ENCODE peak calls at places on chromosomes 1 and 21, in seven cellular contexts. E is psoas muscle, L is IMR-90, T is kidney epithelial cell, V is fibroblast of lung, U is suprapubic skin, C is AG09309. H is an unnamed sample.

GRCh38 chr1:186849824-186850223 is 21.1 kb downstream of the PLA2G4A start:
- DNase-seq in E (no peak), L (peak), T (no peak), V (no peak), U (no peak), C (no peak), H (no peak)

GRCh38 chr1:245197121-245197520 is 42.3 kb downstream of the KIF26B start:
- DNase-seq in E (no peak), L (no peak), T (no peak), V (no peak), U (no peak), C (no peak), H (no peak)

GRCh38 chr1:168285419-168285790 is 4.7 kb downstream of the TBX19 start:
- DNase-seq in E (no peak), L (no peak), T (peak), V (peak), U (no peak), C (no peak), H (no peak)

GRCh38 chr1:25701030-25701785 is 84.6 kb downstream of the MAN1C1 start:
- DNase-seq in E (no peak), L (no peak), T (no peak), V (no peak), U (peak), C (no peak), H (no peak)

GRCh38 chr1:85330206-85330605 is 53.8 kb upstream of the BCL10 start:
- DNase-seq in E (no peak), L (peak), T (peak), V (peak), U (no peak), C (peak), H (peak)

GRCh38 chr1:23419180-23419579 is 5.4 kb downstream of the TCEA3 start:
- DNase-seq in E (no peak), L (no peak), T (no peak), V (no peak), U (no peak), C (no peak), H (no peak)

GRCh38 chr21:40844935-40845334 is 2.0 kb downstream of the DSCAM start:
- DNase-seq in E (no peak), L (no peak), T (no peak), V (no peak), U (no peak), C (no peak), H (no peak)

GRCh38 chr1:11918779-11919519 is 7.3 kb downstream of the KIAA2013 start:
- DNase-seq in E (peak), L (peak), T (no peak), V (peak), U (no peak), C (peak), H (peak)

GRCh38 chr1:6445062-6445763 is 20.6 kb downstream of the ESPN start:
- DNase-seq in E (no peak), L (peak), T (no peak), V (peak), U (no peak), C (no peak), H (no peak)

GRCh38 chr1:108719654-108720435 is 7.1 kb downstream of the FNDC7 start:
- DNase-seq in E (no peak), L (peak), T (peak), V (peak), U (no peak), C (peak), H (peak)

GRCh38 chr1:85692730-85693314 is 15.4 kb downstream of the ZNHIT6 start:
- DNase-seq in E (no peak), L (peak), T (peak), V (peak), U (no peak), C (peak), H (peak)

GRCh38 chr1:52792002-52792401 is 50.6 kb upstream of the ZYG11A start:
- DNase-seq in E (no peak), L (peak), T (no peak), V (peak), U (no peak), C (no peak), H (no peak)

GRCh38 chr1:192869308-192869940 is 60.6 kb downstream of the RGS2 start:
- DNase-seq in E (no peak), L (no peak), T (no peak), V (no peak), U (no peak), C (no peak), H (no peak)

GRCh38 chr1:34419662-34420061 is 243.0 kb downstream of the C1orf94 start:
- DNase-seq in E (no peak), L (no peak), T (no peak), V (peak), U (no peak), C (peak), H (no peak)

GRCh38 chr21:37380349-37381323 is 14.1 kb downstream of the DYRK1A start:
- DNase-seq in E (no peak), L (no peak), T (no peak), V (no peak), U (no peak), C (no peak), H (no peak)

GRCh38 chr1:85601930-85602329 is 21.4 kb downstream of the CCN1 start:
- DNase-seq in E (no peak), L (no peak), T (no peak), V (no peak), U (no peak), C (no peak), H (no peak)

GRCh38 chr1:206029484-206029883 is 5.8 kb upstream of the CTSE start:
- DNase-seq in E (peak), L (peak), T (no peak), V (peak), U (no peak), C (no peak), H (peak)

GRCh38 chr1:9196129-9197040 is 38.2 kb upstream of the H6PD start:
- DNase-seq in E (peak), L (peak), T (no peak), V (peak), U (no peak), C (peak), H (peak)

DNA sequence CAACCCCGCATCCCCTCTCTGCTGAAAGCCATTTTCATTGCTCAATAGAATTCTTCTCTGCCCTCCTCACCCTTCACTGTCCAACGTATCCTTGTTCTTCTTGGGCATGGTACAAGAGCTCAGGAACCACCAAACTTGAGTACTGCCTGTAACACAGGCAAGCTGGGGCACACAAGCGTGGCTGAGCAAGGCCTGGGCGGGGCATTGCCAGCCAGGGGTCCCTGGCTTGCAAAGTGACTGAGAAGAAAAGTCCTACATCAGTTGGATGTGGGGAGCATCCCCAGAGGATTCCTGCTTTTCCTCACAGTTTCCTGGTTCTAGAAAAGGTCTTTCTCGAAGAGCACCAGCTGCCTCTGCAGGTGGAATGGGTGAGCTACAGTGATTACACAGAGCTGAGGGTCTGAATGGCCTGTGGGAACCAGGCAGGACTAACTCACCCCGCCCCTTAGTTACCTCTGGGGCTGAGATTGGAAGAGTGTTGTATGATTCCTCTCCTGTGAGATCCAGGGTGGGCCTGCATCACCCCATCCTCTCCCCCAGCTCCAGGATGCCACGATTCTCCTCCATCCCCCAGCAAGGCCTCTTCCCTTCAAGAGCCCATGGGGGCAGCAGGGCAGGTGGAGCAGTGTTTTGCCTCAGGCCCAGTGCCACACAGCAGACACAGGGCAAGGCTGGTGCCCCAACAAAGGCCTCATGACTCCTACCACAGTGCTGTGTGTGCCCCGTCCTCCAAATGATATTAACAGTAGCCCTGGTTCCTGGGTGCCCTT is 121.9 kb downstream of the MATN1 start:
- DNase-seq in E (no peak), L (no peak), T (no peak), V (no peak), U (no peak), C (no peak), H (no peak)
- TF ChIP-seq CTCF in E (no peak), L (no peak), T (no peak), V (no peak), U (no peak), C (peak), H (no peak)

GRCh38 chr1:68046885-68047658 is 3.4 kb downstream of the DIRAS3 start:
- DNase-seq in E (no peak), L (no peak), T (no peak), V (no peak), U (no peak), C (no peak), H (no peak)

GRCh38 chr1:68051475-68051874 is 1.0 kb upstream of the DIRAS3 start:
- DNase-seq in E (peak), L (peak), T (peak), V (peak), U (no peak), C (peak), H (peak)

GRCh38 chr1:68047659-68048026 is 2.8 kb downstream of the DIRAS3 start:
- DNase-seq in E (no peak), L (no peak), T (no peak), V (no peak), U (no peak), C (no peak), H (no peak)

GRCh38 chr1:68046423-68046822 is 4.0 kb downstream of the DIRAS3 start:
- DNase-seq in E (no peak), L (no peak), T (no peak), V (no peak), U (no peak), C (no peak), H (no peak)

GRCh38 chr1:68049941-68050878 is at the start of gene DIRAS3:
- DNase-seq in E (no peak), L (peak), T (no peak), V (peak), U (no peak), C (peak), H (peak)
- H3K4me3 ChIP-seq in E (peak), L (peak), T (peak), V (peak), U (peak), C (peak), H (peak)

GRCh38 chr1:236377832-236378535 is 16.1 kb upstream of the EDARADD start:
- DNase-seq in E (no peak), L (no peak), T (no peak), V (no peak), U (no peak), C (no peak), H (no peak)
- TF ChIP-seq CTCF in E (no peak), L (no peak), T (no peak), V (no peak), U (no peak), C (no peak), H (no peak)

DNA sequence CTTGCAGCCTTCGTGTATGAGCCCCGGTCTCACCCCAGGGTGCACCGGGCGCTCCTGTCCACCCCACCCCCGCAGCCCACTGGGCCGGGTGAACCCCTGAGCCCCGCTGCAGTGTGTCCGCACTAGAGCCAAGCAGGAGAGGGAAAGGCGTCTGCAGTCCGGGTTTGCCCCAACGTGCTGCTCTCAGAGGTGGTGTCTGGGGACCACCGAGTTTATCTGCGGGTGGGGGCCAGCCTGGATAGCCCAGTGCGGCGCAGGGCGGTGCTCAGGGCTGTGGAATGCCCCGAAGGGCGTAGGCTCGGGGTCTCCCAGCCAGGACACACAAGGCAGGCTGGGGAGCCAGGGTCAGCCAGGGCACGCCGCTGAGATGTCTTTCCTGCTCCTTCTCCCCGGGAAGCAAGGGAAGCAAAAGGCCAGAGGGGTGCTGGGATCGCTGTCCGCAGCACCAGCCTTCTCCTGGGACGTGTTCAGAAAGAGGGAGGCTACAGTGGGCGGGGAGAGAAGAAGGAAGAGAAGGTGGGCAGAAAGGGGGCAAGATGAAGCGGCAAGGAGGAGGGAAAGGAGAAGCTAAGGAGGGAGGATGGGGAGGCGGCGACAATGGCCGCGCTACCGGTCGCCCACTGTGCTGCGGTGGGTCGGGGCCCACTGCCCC is 56.6 kb downstream of the MAB21L3 start:
- DNase-seq in E (no peak), L (no peak), T (peak), V (peak), U (no peak), C (no peak), H (peak)
- H3K4me3 ChIP-seq in E (peak), L (peak), T (peak), V (peak), U (peak), C (peak), H (peak)

DNA sequence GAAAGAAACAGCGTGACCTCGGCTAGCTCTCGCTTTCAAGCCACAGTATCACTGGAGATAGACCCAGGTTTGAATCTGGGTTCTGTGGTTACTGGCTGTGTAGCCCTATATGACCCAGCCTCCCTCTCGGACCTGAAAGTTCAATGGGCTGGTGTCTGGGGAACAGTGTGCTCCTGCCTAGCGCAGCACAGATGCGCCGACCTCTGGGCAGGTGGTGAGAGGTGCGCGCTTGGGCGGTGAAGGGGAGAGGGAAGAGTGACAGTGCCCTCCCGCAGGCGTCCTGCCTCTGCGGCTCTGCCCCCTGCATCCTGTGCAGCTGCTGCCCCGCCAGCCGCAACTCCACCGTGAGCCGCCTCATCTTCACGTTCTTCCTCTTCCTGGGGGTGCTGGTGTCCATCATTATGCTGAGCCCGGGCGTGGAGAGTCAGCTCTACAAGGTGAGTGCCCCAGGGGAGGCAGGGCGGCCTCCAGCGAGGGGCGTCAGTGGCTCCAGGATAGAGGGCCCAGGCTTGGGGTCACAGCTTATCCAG is 10.5 kb downstream of the SERINC2 start:
- DNase-seq in E (no peak), L (no peak), T (no peak), V (no peak), U (no peak), C (no peak), H (no peak)
- TF ChIP-seq CTCF in E (no peak), L (no peak), T (no peak), V (no peak), U (no peak), C (no peak), H (no peak)

DNA sequence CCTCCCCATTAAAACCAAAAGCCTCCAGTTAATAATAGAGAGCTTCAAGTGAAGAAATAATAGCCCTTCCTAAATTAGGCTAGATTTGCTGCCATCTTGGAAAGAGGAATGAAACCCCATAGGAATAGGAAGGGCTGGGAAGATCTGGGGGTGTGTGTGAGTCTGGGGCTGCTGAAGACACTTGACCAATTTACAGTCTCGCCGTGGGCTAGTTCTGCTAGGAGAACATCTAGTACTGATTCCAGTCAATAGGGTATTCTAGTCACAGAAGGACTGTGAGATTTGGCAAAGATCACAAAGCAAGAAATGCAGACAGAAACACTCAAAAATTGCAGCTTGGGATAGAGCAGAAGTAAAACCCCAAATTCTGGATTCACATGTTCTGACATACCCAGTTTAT is 32.3 kb upstream of the PTGFRN start:
- DNase-seq in E (no peak), L (no peak), T (no peak), V (no peak), U (no peak), C (no peak), H (no peak)
- H3K4me3 ChIP-seq in E (peak), L (no peak), T (no peak), V (no peak), U (peak), C (no peak), H (no peak)

DNA sequence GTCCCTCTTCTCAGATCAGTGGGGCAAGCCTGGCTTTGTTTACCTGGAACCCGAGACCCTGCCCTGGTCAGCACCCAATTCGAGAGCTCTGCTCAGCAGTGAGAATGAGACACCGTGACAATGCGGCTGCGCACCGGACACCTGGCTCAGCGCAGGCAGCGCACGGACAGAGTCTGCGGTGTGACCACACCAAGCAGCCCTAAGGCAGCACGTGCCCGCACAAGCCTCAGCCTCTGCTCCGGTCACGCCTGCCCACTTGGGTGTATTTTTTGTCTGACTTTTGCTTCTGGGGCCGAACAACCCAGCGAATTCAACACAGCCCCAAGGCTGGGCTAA is 4.7 kb downstream of the KRTAP10-8 start:
- DNase-seq in E (no peak), L (no peak), T (no peak), V (no peak), U (no peak), C (no peak), H (no peak)
- TF ChIP-seq CTCF in E (no peak), L (no peak), T (no peak), V (no peak), U (no peak), C (no peak), H (no peak)

GRCh38 chr1:40377512-40377911 is 4.0 kb downstream of the SMAP2 start:
- DNase-seq in E (no peak), L (no peak), T (no peak), V (no peak), U (no peak), C (no peak), H (no peak)

GRCh38 chr1:40372658-40373322 is 737 bp upstream of the SMAP2 start:
- DNase-seq in E (no peak), L (no peak), T (no peak), V (no peak), U (no peak), C (no peak), H (no peak)

GRCh38 chr1:40371707-40372258 is 1.7 kb upstream of the SMAP2 start:
- DNase-seq in E (no peak), L (no peak), T (no peak), V (no peak), U (no peak), C (no peak), H (no peak)

DNA sequence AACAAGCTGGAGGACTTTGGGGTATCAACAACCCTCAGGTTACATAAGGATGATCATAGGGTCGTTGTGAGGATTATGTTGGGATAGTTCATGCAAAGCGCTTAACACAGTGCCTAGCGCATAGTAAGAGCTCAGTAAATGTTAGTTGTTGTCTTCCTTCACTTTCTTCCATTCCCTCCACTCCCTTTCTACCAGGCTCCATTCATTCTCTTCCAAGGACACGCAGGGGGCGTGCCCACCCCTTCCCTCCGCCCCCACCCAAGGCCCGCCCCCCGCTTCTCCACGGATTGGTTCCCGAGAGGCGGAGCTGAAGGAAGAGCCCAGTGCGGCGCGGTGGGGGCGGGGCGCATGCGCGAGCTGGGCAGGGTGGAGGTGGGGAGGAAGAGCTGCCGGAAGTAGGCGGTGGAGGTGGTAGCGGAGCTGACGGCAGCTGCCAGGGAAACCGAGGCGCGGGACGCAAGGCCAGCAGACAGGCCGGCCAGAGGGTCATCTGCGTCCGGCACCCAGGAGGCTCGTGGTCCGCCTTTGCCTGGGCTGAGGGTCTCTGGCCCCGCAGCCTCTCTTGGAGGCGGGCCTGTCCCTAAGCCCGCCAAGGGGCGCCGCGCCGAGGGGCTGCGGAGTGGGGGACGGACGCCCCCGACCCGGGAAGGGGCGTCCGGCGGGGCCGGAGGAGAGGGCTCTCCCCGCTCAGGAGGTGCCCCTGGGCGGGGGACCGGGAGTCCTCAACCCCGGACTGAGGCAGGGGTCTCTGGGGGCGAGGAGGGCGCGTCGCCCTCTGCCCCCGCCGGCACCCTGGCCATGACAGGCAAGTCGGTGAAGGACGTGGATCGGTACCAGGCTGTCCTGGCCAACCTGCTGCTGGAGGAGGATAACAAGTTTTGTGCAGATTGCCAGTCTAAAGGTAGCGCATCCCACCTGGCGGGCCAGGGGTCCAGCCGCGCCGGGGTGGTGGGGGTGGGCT is at the start of gene SMAP2:
- DNase-seq in E (peak), L (peak), T (peak), V (peak), U (peak), C (peak), H (peak)
- H3K4me3 ChIP-seq in E (peak), L (peak), T (peak), V (peak), U (peak), C (peak), H (peak)